ENCODE peak calls at places on chromosomes 5 and 9, in six cellular contexts. C is vagina, V is transverse colon, R is HCT116, Q is esophagus muscularis mucosa, Y is upper lobe of left lung. G is an unnamed sample.

GRCh38 chr9:87395804-87396458 is 101.7 kb upstream of the DAPK1 start:
- DNase-seq in Y (no peak), C (no peak), V (no peak), R (no peak), Q (no peak), G (no peak)

GRCh38 chr9:97981828-97982164 is 1.3 kb upstream of the ANP32B start:
- DNase-seq in Q (no peak), Y (no peak), V (no peak), C (no peak), R (no peak), G (no peak)

GRCh38 chr9:135343733-135344522 is 135.7 kb upstream of the PPP1R26 start:
- DNase-seq in V (peak), R (peak), Q (no peak), C (no peak), Y (peak), G (no peak)

GRCh38 chr9:137647096-137647709 is 28.4 kb downstream of the EHMT1 start:
- DNase-seq in Y (no peak), C (no peak), V (no peak), Q (no peak), R (no peak), G (no peak)

GRCh38 chr5:137594717-137595116 is 95.6 kb upstream of the SPOCK1 start:
- DNase-seq in R (no peak), Y (no peak), V (no peak), Q (no peak), C (no peak), G (no peak)

GRCh38 chr9:131094622-131095021 is 1.7 kb upstream of the AIF1L start:
- DNase-seq in Y (no peak), V (no peak), Q (no peak), R (no peak), C (no peak), G (no peak)

GRCh38 chr9:8560560-8561525 is 761.3 kb upstream of the DMAC1 start:
- DNase-seq in Q (no peak), R (no peak), C (no peak), Y (no peak), V (no peak), G (no peak)

GRCh38 chr5:80881726-80882125 is 78.4 kb upstream of the RASGRF2 start:
- DNase-seq in Q (peak), V (no peak), Y (no peak), R (no peak), C (no peak), G (no peak)

GRCh38 chr5:173794901-173795416 is 93.2 kb upstream of the CPEB4 start:
- DNase-seq in R (no peak), Y (no peak), Q (no peak), C (no peak), V (peak), G (no peak)
- H3K4me3 ChIP-seq in R (no peak), Y (no peak), Q (no peak), C (no peak), V (no peak), G (no peak)

DNA sequence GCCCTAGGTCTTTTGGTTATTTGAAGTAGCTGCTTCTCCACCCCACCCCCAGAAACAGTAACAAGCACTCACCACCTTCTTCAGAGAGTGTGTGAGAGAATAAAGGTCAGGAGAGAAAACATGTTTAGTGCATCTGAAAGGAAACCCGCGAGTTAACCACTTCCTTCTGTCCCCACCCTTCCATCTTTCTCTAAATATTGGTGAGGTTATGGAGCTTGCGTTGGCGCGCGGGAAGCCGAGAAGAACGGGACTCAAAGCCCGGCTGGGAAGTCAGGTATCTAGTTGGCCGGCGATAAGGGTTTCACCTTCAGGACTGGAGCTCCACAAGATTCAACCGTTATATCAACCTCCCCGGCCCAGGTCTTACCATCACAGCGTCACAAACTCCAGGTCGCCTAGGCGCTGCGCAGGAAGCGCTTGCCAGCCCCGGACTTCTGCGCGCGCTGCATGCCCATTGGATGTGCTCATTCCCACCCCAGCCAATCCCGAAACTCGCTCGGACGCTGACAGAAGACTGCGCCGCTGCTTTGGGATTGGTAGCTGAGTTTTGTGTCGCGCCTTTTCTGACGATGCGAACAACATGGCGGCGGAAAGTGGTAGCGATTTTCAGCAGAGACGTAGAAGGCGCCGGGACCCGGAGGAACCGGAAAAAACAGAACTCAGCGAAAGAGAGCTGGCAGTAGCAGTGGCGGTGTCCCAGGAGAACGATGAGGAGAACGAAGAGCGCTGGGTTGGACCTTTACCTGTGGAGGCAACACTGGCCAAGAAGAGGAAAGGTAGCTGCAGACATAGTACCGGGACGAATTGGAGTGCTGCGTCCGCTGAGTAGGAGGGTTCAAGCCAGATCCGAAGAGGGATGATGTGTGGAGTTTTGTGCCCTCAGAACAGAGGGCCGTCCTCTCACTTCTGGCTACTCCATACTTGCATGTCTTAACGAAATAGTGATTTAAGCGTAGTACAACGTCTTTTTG is at the start of the genes CENPK and PPWD1:
- DNase-seq in C (peak), V (peak), Q (peak), Y (peak), R (peak), G (peak)
- TF ChIP-seq POLR2A in C (no peak), V (peak), Q (no peak), Y (peak), R (peak), G (no peak)

GRCh38 chr5:157686841-157687554 is 15.7 kb downstream of the C5orf52 start:
- DNase-seq in Q (peak), V (no peak), Y (no peak), R (no peak), C (no peak), G (no peak)

GRCh38 chr5:157690690-157691433 is 19.5 kb downstream of the C5orf52 start:
- DNase-seq in Q (peak), Y (peak), R (no peak), V (no peak), C (no peak), G (no peak)

GRCh38 chr5:157689942-157690689 is 18.8 kb downstream of the C5orf52 start:
- DNase-seq in R (no peak), V (no peak), C (no peak), Q (peak), Y (peak), G (no peak)
- TF ChIP-seq POLR2AphosphoS5 in R (no peak), V (no peak), C (no peak), Q (no peak), Y (no peak), G (no peak)

GRCh38 chr5:153534102-153534501 is 43.6 kb downstream of the GRIA1 start:
- DNase-seq in V (no peak), Y (no peak), C (no peak), Q (no peak), R (no peak), G (no peak)
- H3K4me3 ChIP-seq in V (no peak), Y (no peak), C (no peak), Q (no peak), R (no peak), G (no peak)

GRCh38 chr5:4879693-4880303 is 260.3 kb upstream of the ADAMTS16 start:
- DNase-seq in Y (no peak), V (peak), C (peak), Q (peak), R (peak), G (peak)
- TF ChIP-seq POLR2A in Y (no peak), V (no peak), C (no peak), Q (no peak), R (no peak), G (no peak)

DNA sequence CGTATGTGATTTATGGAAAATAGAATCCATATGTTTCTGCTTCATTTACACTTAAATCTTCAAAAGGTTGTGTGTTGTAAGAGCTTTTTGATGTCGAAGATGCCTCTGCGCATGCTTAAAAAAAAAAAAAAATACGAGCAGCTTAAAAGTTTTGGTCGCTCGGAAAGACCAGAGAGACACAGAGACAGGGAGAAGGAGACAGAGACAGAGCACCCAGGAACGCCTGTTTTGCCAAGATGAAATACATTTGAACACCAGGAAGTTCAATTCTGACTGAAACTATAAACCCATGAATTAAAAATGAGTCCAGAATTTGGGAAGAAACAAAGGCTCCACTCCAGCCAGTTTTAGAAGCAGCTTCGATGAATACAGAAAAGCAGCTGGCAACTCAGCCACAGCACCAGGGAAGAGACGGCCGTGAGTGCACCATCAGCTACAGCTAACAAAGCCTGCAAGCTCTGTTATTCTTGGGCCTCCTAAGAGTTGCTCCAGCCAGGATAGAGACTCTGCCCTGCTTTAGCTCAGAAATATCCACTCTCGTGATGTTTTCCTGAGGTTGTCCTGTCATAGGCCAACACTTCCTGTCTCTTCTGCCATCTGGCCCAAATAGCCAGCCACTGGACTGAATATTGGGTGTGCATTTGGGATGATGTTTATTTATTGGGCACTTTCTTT is 2.5 kb upstream of the ZNF474 start:
- DNase-seq in V (no peak), R (no peak), C (no peak), Y (no peak), Q (no peak), G (no peak)
- TF ChIP-seq POLR2AphosphoS5 in V (no peak), R (no peak), C (no peak), Y (no peak), Q (no peak), G (no peak)

DNA sequence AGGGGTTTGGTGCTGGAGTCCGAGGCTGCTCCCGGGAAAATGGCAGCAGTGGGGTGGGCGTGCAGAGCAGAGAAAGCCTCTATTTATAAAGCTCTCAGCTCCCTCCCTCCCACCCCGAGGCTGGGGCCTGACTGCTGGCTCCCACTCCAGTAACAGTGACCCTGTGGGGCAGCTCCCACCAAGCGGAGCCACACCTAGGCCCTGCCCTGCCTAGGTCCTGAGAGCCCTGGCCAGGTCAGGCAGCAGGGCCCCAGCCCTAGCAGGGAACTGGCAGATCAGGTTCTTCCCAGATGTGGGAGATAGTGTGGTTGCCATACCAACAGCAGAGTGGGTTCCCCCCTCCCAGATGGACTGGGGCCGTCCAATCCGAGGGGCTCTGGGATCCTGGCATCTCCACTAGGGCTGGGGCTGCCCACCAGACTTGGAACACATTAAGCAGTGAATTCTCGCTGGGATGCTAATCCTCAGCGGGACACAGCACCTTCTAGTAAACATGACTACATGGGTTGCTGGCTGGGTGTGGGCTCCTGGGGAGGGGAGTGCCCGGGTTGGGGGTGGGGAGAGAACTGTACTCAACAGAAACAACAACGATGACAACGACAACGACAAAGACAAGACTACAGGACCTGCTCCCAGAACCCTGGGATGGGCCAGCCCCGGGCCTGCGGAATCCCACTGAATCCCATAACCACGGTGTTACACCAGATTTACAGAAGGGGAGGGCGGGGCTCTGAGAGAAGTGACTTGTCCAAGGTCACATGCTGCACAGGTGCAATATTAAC is 1.5 kb downstream of the SH3GLB2 start:
- DNase-seq in R (no peak), V (peak), Y (no peak), Q (no peak), C (no peak), G (peak)
- H3K4me3 ChIP-seq in R (peak), V (no peak), Y (no peak), Q (peak), C (peak), G (peak)

GRCh38 chr9:129886226-129887174 is 51.2 kb downstream of the USP20 start:
- DNase-seq in V (peak), Q (no peak), Y (no peak), R (no peak), C (no peak), G (no peak)
- TF ChIP-seq POLR2A in V (no peak), Q (no peak), Y (no peak), R (no peak), C (no peak), G (no peak)